ENCODE peak calls at places on chromosomes 3 and 15, in eight cellular contexts. S is A673, E is heart left ventricle, L is HFFc6, P is neural crest cell, D is mesothelial cell of epicardium, R is mucosa of descending colon, I is WTC11. J is an unnamed sample.

GRCh38 chr15:74304459-74304858 is 63.0 kb downstream of the CYP11A1 start:
- DNase-seq in L (no peak), S (no peak), I (no peak), D (no peak), P (no peak), R (no peak), E (no peak), J (no peak)

GRCh38 chr3:108338901-108339545 is 42.7 kb downstream of the HHLA2 start:
- DNase-seq in R (no peak), I (no peak), D (no peak), E (no peak), L (no peak), P (no peak), S (no peak), J (no peak)

GRCh38 chr3:152386208-152386607 is 117.5 kb downstream of the MBNL1 start:
- DNase-seq in L (no peak), D (no peak), S (no peak), I (no peak), E (no peak), R (no peak), P (no peak), J (no peak)

GRCh38 chr15:71137138-71137518 is 21.9 kb downstream of the THSD4 start:
- DNase-seq in S (no peak), I (no peak), P (no peak), E (no peak), R (peak; percentile 61), L (no peak), D (no peak), J (no peak)

GRCh38 chr3:123660276-123660675 is 75.4 kb upstream of the HACD2 start:
- DNase-seq in P (no peak), I (no peak), L (no peak), E (no peak), S (no peak), D (no peak), R (no peak), J (no peak)

GRCh38 chr3:171959532-171960044 is 79.8 kb upstream of the FNDC3B start:
- DNase-seq in E (no peak), R (peak; percentile 52), I (no peak), D (no peak), L (no peak), P (no peak), S (no peak), J (no peak)

GRCh38 chr3:113747719-113748046 is 848 bp downstream of the ATP6V1A start:
- DNase-seq in L (no peak), S (no peak), R (no peak), E (no peak), D (no peak), P (no peak), I (no peak), J (no peak)

GRCh38 chr3:150341893-150342292 is 66.2 kb upstream of the TSC22D2 start:
- DNase-seq in D (no peak), S (no peak), I (no peak), P (no peak), E (peak; percentile 41), L (no peak), R (no peak), J (no peak)

GRCh38 chr3:192216067-192216466 is 511.3 kb downstream of the FGF12 start:
- DNase-seq in I (no peak), E (no peak), P (no peak), D (no peak), S (no peak), L (no peak), R (no peak), J (no peak)

GRCh38 chr3:133675631-133676335 is 14.0 kb upstream of the TOPBP1 start:
- DNase-seq in D (no peak), P (no peak), E (no peak), R (no peak), L (no peak), S (no peak), I (no peak), J (no peak)

GRCh38 chr3:55909373-55909772 is 422.3 kb upstream of the WNT5A start:
- DNase-seq in P (no peak), L (no peak), E (no peak), I (no peak), S (no peak), R (no peak), D (no peak), J (no peak)

GRCh38 chr15:62672268-62672667 is 370.3 kb upstream of the TPM1 start:
- DNase-seq in D (no peak), I (no peak), E (no peak), S (no peak), L (peak; percentile 3), R (no peak), P (no peak), J (no peak)

GRCh38 chr3:12294885-12295580 is 6.2 kb downstream of the PPARG start:
- DNase-seq in E (no peak), S (no peak), L (peak; percentile 80), I (no peak), R (no peak), P (no peak), D (no peak), J (no peak)

GRCh38 chr15:29376580-29376979 is 107.0 kb upstream of the NSMCE3 start:
- DNase-seq in R (no peak), I (no peak), P (no peak), S (no peak), E (no peak), D (no peak), L (no peak), J (no peak)

GRCh38 chr3:161104561-161105551 is at the start of gene B3GALNT1:
- DNase-seq in S (peak; percentile 27), E (peak; percentile 78), R (peak; percentile 19), I (peak; percentile 73), L (no peak), D (peak; percentile 37), P (peak; percentile 50), J (no peak)

GRCh38 chr3:152295834-152296233 is 27.1 kb downstream of the MBNL1 start:
- DNase-seq in I (no peak), S (no peak), D (no peak), L (no peak), R (no peak), P (no peak), E (no peak), J (no peak)

GRCh38 chr3:9715764-9716437 is 12.3 kb downstream of the CPNE9 start:
- DNase-seq in E (no peak), L (peak; percentile 84), I (no peak), D (no peak), R (peak; percentile 76), S (peak; percentile 58), P (no peak), J (no peak)

GRCh38 chr3:106263556-106263955 is 394.7 kb upstream of the CBLB start:
- DNase-seq in R (no peak), I (no peak), P (no peak), E (no peak), S (no peak), L (no peak), D (no peak), J (no peak)

GRCh38 chr15:80317389-80318169 is 65.6 kb upstream of the CTXND1 start:
- DNase-seq in P (no peak), D (no peak), I (no peak), E (no peak), R (no peak), S (peak; percentile 6), L (peak; percentile 95), J (no peak)

GRCh38 chr15:80328496-80328895 is 75.7 kb upstream of the ARNT2 start:
- DNase-seq in S (no peak), R (no peak), E (no peak), P (no peak), I (no peak), L (no peak), D (no peak), J (no peak)

GRCh38 chr15:80325206-80325605 is 73.2 kb upstream of the CTXND1 start:
- DNase-seq in S (no peak), R (no peak), I (no peak), D (no peak), P (no peak), E (no peak), L (no peak), J (no peak)

GRCh38 chr15:80323285-80323684 is 71.3 kb upstream of the CTXND1 start:
- DNase-seq in L (no peak), S (no peak), I (no peak), E (no peak), R (no peak), P (no peak), D (no peak), J (no peak)
- TF ChIP-seq CTCF in L (peak; percentile 73), S (no peak), I (no peak), E (no peak), R (no peak), P (peak; percentile 56), D (peak; percentile 68), J (peak; percentile 33)

GRCh38 chr3:16178628-16178988 is 4.1 kb downstream of the GALNT15 start:
- DNase-seq in E (no peak), D (no peak), I (no peak), P (no peak), L (no peak), R (no peak), S (no peak), J (no peak)
- TF ChIP-seq CTCF in E (peak; percentile 7), D (no peak), I (peak; percentile 3), P (peak; percentile 29), L (no peak), R (no peak), S (no peak), J (no peak)

DNA sequence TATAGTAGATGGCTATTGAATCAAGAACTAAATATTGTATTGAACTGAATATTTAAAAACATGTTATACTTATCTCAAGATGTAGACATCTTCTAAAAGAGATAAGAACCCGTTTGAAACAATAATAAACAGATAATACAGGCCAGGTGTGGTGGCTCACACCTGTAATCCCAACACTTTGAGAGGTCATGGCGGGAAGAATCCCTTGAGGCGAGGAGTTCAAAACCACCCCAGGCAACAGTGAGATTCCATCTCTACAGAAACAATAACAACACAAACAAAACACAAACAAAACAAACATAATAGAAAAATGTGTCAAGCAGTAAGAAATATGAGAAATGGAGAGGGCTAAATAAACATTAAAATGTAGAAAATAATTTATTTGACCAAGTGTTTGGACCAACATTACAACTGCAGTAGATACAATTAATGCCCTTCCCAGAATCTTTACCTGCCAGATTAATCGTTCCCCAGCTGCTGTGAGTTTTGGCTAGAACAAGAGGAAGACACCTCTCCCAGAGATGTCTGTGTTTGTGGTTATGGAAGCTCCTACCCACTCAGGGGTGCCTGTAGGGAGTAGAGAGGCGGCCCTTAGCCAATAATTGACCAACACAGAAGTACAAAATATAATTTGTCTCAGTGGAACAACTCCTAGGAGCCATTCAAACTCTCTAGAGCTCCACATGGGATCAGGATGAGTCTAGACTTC is 111.9 kb upstream of the AGTR1 start:
- DNase-seq in P (no peak), D (no peak), S (no peak), L (no peak), R (no peak), E (no peak), I (no peak), J (no peak)
- TF ChIP-seq CTCF in P (no peak), D (no peak), S (no peak), L (no peak), R (no peak), E (no peak), I (no peak), J (no peak)

GRCh38 chr3:32146669-32147315 is 40.4 kb downstream of the GPD1L start:
- DNase-seq in R (no peak), I (no peak), S (no peak), D (no peak), E (no peak), P (no peak), L (no peak), J (no peak)
- TF ChIP-seq CTCF in R (no peak), I (no peak), S (no peak), D (no peak), E (no peak), P (no peak), L (no peak), J (no peak)